ENCODE peak calls at places on chromosomes 2 and 18, in nine cellular contexts. U is KG1; O is activated effector memory CD4-positive, alpha-beta T cell treated with anti-CD3 and anti-CD28 coated beads, Interleukin-2, amount 50 U/mL, for 16 hours; X is EH; D is HEK293T; Y is NCI-H1092 treated with DMSO at 0.1 percent for 48 hours; Q is RWPE1; H is NCI-H774; N is C1 segment of cervical spinal cord. K is an unnamed sample.

GRCh38 chr2:197889041-197889440 is 84.6 kb downstream of the PLCL1 start:
- DNase-seq in D (no peak), X (peak), Y (no peak), H (no peak), U (peak), O (no peak), N (no peak), Q (peak), K (no peak)

GRCh38 chr2:190837417-190837816 is 43.2 kb upstream of the GLS start:
- DNase-seq in N (no peak), H (no peak), Q (peak), X (peak), U (no peak), Y (no peak), O (no peak), D (no peak), K (peak)

GRCh38 chr2:121263996-121264715 is 20.8 kb downstream of the TFCP2L1 start:
- DNase-seq in X (no peak), Q (no peak), Y (no peak), U (no peak), O (peak), D (no peak), N (no peak), H (peak), K (no peak)

GRCh38 chr18:28824183-28824574 is 647.2 kb upstream of the CDH2 start:
- DNase-seq in H (no peak), N (no peak), Q (no peak), U (no peak), O (no peak), Y (no peak), X (no peak), D (no peak), K (no peak)

GRCh38 chr2:98086491-98087446 is at the start of gene VWA3B:
- DNase-seq in H (peak), N (no peak), X (peak), Q (peak), U (no peak), Y (peak), O (peak), D (peak), K (peak)

GRCh38 chr18:5984245-5984644 is 88.9 kb upstream of the TMEM200C start:
- DNase-seq in U (no peak), O (no peak), H (no peak), D (no peak), Y (no peak), X (no peak), Q (no peak), N (no peak), K (no peak)

GRCh38 chr2:205133544-205133943 is 548.8 kb upstream of the NRP2 start:
- DNase-seq in Q (no peak), N (no peak), Y (no peak), O (no peak), U (no peak), X (peak), H (no peak), D (no peak), K (no peak)

GRCh38 chr2:68870215-68870614 is 982 bp downstream of the BMP10 start:
- DNase-seq in N (no peak), Q (no peak), D (no peak), X (peak), O (no peak), Y (no peak), H (no peak), U (no peak), K (peak)

GRCh38 chr2:11155326-11156059 is at the start of gene SLC66A3:
- DNase-seq in H (peak), N (peak), D (no peak), U (peak), Q (no peak), X (peak), O (no peak), Y (peak), K (peak)

GRCh38 chr18:76425299-76426101 is 69.5 kb downstream of the ZNF516 start:
- DNase-seq in Y (no peak), O (peak), Q (no peak), X (peak), N (no peak), H (no peak), D (no peak), U (no peak), K (no peak)

GRCh38 chr2:207394203-207394741 is 135.5 kb upstream of the CREB1 start:
- DNase-seq in X (peak), N (no peak), H (no peak), Q (peak), U (no peak), O (no peak), D (no peak), Y (no peak), K (peak)

GRCh38 chr18:79924814-79925655 is 26.4 kb downstream of the SLC66A2 start:
- DNase-seq in U (no peak), N (no peak), X (no peak), O (peak), Q (no peak), D (no peak), H (no peak), Y (peak), K (no peak)